ENCODE peak calls at places on chromosomes 6 and 20, in five cellular contexts. One of them, this sample, is unnamed.

GRCh38 chr6:22448311-22448711 is 121.1 kb upstream of the HDGFL1 start:
- DNase-seq in heart right ventricle: no peak
- DNase-seq in left ventricle myocardium inferior: no peak
- DNase-seq in CD8-positive, alpha-beta T cell: no peak
- DNase-seq in adrenal gland: no peak
- DNase-seq in this sample: no peak

GRCh38 chr6:36160147-36160760 is 29.9 kb downstream of the MAPK13 start:
- DNase-seq in adrenal gland: no peak
- DNase-seq in heart right ventricle: no peak
- DNase-seq in left ventricle myocardium inferior: no peak
- DNase-seq in CD8-positive, alpha-beta T cell: no peak
- DNase-seq in this sample: no peak

GRCh38 chr6:71402101-71402500 is 113.5 kb downstream of the OGFRL1 start:
- DNase-seq in heart right ventricle: no peak
- DNase-seq in adrenal gland: no peak
- DNase-seq in CD8-positive, alpha-beta T cell: no peak
- DNase-seq in left ventricle myocardium inferior: no peak
- DNase-seq in this sample: no peak

GRCh38 chr6:155185544-155185943 is 78.3 kb upstream of the CLDN20 start:
- DNase-seq in CD8-positive, alpha-beta T cell: no peak
- DNase-seq in left ventricle myocardium inferior: no peak
- DNase-seq in heart right ventricle: no peak
- DNase-seq in adrenal gland: no peak
- DNase-seq in this sample: no peak

GRCh38 chr20:53841741-53842140 is 228.7 kb downstream of the BCAS1 start:
- DNase-seq in CD8-positive, alpha-beta T cell: no peak
- DNase-seq in adrenal gland: no peak
- DNase-seq in heart right ventricle: no peak
- DNase-seq in left ventricle myocardium inferior: no peak
- DNase-seq in this sample: no peak

GRCh38 chr6:136994782-136995181 is 50.0 kb downstream of the IL20RA start:
- DNase-seq in adrenal gland: no peak
- DNase-seq in left ventricle myocardium inferior: no peak
- DNase-seq in heart right ventricle: no peak
- DNase-seq in CD8-positive, alpha-beta T cell: no peak
- DNase-seq in this sample: no peak

GRCh38 chr6:149024361-149024760 is 277.5 kb downstream of the UST start:
- DNase-seq in adrenal gland: no peak
- DNase-seq in CD8-positive, alpha-beta T cell: no peak
- DNase-seq in left ventricle myocardium inferior: no peak
- DNase-seq in heart right ventricle: no peak
- DNase-seq in this sample: no peak

GRCh38 chr20:21701171-21701876 is 4.1 kb upstream of the PAX1 start:
- DNase-seq in left ventricle myocardium inferior: no peak
- DNase-seq in adrenal gland: no peak
- DNase-seq in CD8-positive, alpha-beta T cell: no peak
- DNase-seq in heart right ventricle: no peak
- DNase-seq in this sample: no peak

GRCh38 chr6:159939591-159940016 is 29.3 kb upstream of the IGF2R start:
- DNase-seq in CD8-positive, alpha-beta T cell: no peak
- DNase-seq in adrenal gland: peak; percentile 80
- DNase-seq in heart right ventricle: peak; percentile 50
- DNase-seq in left ventricle myocardium inferior: peak; percentile 52
- DNase-seq in this sample: no peak

GRCh38 chr20:53926428-53927028 is 143.9 kb downstream of the BCAS1 start:
- DNase-seq in heart right ventricle: no peak
- DNase-seq in left ventricle myocardium inferior: no peak
- DNase-seq in CD8-positive, alpha-beta T cell: no peak
- DNase-seq in adrenal gland: peak; percentile 17
- DNase-seq in this sample: no peak

GRCh38 chr20:23205656-23206055 is 119.5 kb upstream of the CD93 start:
- DNase-seq in heart right ventricle: peak; percentile 70
- DNase-seq in CD8-positive, alpha-beta T cell: no peak
- DNase-seq in adrenal gland: no peak
- DNase-seq in left ventricle myocardium inferior: peak; percentile 79
- DNase-seq in this sample: peak; percentile 46

GRCh38 chr6:28413681-28414080 is 14.1 kb upstream of the ZSCAN12 start:
- DNase-seq in left ventricle myocardium inferior: no peak
- DNase-seq in CD8-positive, alpha-beta T cell: no peak
- DNase-seq in heart right ventricle: no peak
- DNase-seq in adrenal gland: no peak
- DNase-seq in this sample: no peak

GRCh38 chr6:157148391-157149323 is 174.7 kb downstream of the TMEM242 start:
- DNase-seq in CD8-positive, alpha-beta T cell: no peak
- DNase-seq in heart right ventricle: peak; percentile 59
- DNase-seq in left ventricle myocardium inferior: peak; percentile 71
- DNase-seq in adrenal gland: peak; percentile 76
- DNase-seq in this sample: no peak

GRCh38 chr20:19889011-19889953 is 127.9 kb upstream of the NAA20 start:
- DNase-seq in heart right ventricle: peak; percentile 66
- DNase-seq in adrenal gland: peak; percentile 51
- DNase-seq in left ventricle myocardium inferior: peak; percentile 56
- DNase-seq in CD8-positive, alpha-beta T cell: no peak
- DNase-seq in this sample: no peak

DNA sequence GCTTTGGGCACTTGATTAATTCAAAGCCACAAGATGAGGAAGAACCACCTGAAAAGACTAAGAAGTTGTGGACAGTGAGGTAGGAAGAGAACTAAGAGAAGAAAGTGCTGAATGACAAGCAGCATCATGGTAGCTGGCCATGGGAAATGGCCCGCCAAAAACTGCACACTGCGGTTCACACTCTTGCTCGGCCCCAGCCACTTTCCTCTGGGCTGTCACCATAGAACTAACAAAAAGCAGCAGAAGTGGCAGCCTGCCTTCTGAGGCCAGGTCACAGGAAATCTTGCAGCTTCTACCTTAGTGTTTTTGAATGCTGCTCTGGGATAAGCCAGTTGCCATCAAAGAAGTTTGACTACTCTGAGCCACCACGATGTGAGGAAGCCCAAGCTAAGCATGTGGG is 34.8 kb upstream of the ZNFX1 start:
- DNase-seq in CD8-positive, alpha-beta T cell: no peak
- DNase-seq in adrenal gland: no peak
- DNase-seq in left ventricle myocardium inferior: no peak
- DNase-seq in heart right ventricle: no peak
- DNase-seq in this sample: no peak
- H3K4me3 ChIP-seq in CD8-positive, alpha-beta T cell: no peak overlapping the region
- H3K4me3 ChIP-seq in adrenal gland: no peak overlapping the region
- H3K4me3 ChIP-seq in left ventricle myocardium inferior: no peak overlapping the region
- H3K4me3 ChIP-seq in heart right ventricle: no peak overlapping the region
- H3K4me3 ChIP-seq in this sample: no peak overlapping the region

DNA sequence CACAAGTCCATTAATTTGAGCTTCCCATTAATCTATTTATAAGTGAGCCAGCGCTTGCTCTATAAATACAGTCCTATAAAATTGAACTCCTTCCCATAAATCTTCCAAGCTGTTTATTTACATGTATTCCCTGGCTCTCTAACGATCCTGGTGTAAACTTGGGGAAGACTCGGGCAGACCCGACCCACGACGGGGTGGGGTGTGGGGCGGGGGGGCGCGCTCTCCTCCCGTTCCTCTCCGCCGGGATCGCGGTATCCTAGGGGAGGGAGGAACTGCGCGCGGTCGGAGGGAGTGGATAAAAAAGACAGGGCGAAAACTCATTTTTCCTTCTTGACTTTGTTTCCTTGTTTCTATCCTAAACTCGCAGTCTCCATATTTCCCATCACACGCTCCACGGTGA is 31.1 kb downstream of the TFAP2B start:
- DNase-seq in heart right ventricle: no peak
- DNase-seq in CD8-positive, alpha-beta T cell: no peak
- DNase-seq in adrenal gland: no peak
- DNase-seq in left ventricle myocardium inferior: no peak
- DNase-seq in this sample: no peak
- H3K4me1 ChIP-seq in heart right ventricle: peaks cover 3% of the 10 kb centered on the region
- H3K4me1 ChIP-seq in CD8-positive, alpha-beta T cell: no peaks in the 10 kb centered on the region
- H3K4me1 ChIP-seq in adrenal gland: no peaks in the 10 kb centered on the region
- H3K4me1 ChIP-seq in left ventricle myocardium inferior: peaks cover 12% of the 10 kb centered on the region
- H3K4me1 ChIP-seq in this sample: no peaks in the 10 kb centered on the region

GRCh38 chr6:10431423-10432164 is 16.7 kb upstream of the TFAP2A start:
- DNase-seq in heart right ventricle: no peak
- DNase-seq in CD8-positive, alpha-beta T cell: no peak
- DNase-seq in adrenal gland: no peak
- DNase-seq in left ventricle myocardium inferior: no peak
- DNase-seq in this sample: peak; percentile 14
- H3K27ac ChIP-seq in heart right ventricle: no peak overlapping the region
- H3K27ac ChIP-seq in CD8-positive, alpha-beta T cell: no peak overlapping the region
- H3K27ac ChIP-seq in adrenal gland: no peak overlapping the region
- H3K27ac ChIP-seq in left ventricle myocardium inferior: no peak overlapping the region
- H3K27ac ChIP-seq in this sample: no peak overlapping the region

GRCh38 chr20:17612287-17612974 is 42.6 kb downstream of the DSTN start:
- DNase-seq in heart right ventricle: no peak
- DNase-seq in CD8-positive, alpha-beta T cell: peak; percentile 41
- DNase-seq in adrenal gland: no peak
- DNase-seq in left ventricle myocardium inferior: no peak
- DNase-seq in this sample: no peak

GRCh38 chr20:17612975-17613327 is 43.1 kb downstream of the DSTN start:
- DNase-seq in heart right ventricle: no peak
- DNase-seq in adrenal gland: no peak
- DNase-seq in left ventricle myocardium inferior: no peak
- DNase-seq in CD8-positive, alpha-beta T cell: no peak
- DNase-seq in this sample: no peak

GRCh38 chr20:17611290-17611539 is 41.3 kb downstream of the DSTN start:
- DNase-seq in heart right ventricle: no peak
- DNase-seq in left ventricle myocardium inferior: no peak
- DNase-seq in adrenal gland: no peak
- DNase-seq in CD8-positive, alpha-beta T cell: no peak
- DNase-seq in this sample: no peak

GRCh38 chr20:17610566-17611289 is 40.9 kb downstream of the DSTN start:
- DNase-seq in left ventricle myocardium inferior: no peak
- DNase-seq in CD8-positive, alpha-beta T cell: peak; percentile 53
- DNase-seq in heart right ventricle: no peak
- DNase-seq in adrenal gland: no peak
- DNase-seq in this sample: no peak

DNA sequence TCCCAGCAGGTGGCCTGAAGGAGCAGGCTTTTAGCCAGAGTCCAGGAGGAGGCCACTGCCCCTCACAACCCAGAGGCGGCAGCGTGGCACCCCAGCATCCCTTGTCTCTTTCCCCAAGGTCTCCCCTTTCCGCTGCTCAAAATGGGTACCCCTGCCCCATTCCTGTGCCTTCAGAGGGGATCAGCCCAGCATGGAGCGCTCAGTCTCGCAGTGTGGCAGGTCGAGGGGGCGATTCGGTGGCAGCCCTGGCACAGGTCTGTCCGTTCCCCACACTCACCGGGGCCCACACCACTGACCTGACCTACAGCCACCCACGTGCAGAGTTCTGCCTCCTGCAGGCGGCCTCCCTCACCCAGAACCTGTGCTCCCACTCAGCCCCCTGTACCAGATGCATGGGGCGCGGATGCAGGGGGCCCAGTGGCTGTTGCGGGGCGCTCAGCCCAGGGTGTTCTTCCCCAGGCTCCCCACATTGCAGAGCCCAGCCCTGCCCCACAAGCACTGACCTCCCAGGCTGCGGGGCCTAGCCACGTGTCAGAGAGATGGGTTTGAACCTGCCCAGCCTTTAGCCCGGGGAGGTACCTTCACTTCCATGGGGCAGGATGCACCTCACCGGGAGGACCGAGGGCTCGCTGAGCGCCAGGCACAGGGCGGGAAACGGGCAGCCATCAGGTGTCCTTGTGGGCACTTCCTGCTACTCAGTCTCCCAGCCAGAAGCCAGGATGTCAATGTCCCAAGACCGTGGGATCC is 41.8 kb downstream of the DSTN start:
- DNase-seq in CD8-positive, alpha-beta T cell: no peak
- DNase-seq in left ventricle myocardium inferior: no peak
- DNase-seq in adrenal gland: no peak
- DNase-seq in heart right ventricle: no peak
- DNase-seq in this sample: no peak
- H3K4me3 ChIP-seq in CD8-positive, alpha-beta T cell: no peak overlapping the region
- H3K4me3 ChIP-seq in left ventricle myocardium inferior: no peak overlapping the region
- H3K4me3 ChIP-seq in adrenal gland: no peak overlapping the region
- H3K4me3 ChIP-seq in heart right ventricle: no peak overlapping the region
- H3K4me3 ChIP-seq in this sample: no peak overlapping the region

GRCh38 chr6:41572613-41573012 is 26.4 kb downstream of the FOXP4 start:
- DNase-seq in adrenal gland: no peak
- DNase-seq in CD8-positive, alpha-beta T cell: no peak
- DNase-seq in left ventricle myocardium inferior: no peak
- DNase-seq in heart right ventricle: no peak
- DNase-seq in this sample: no peak
- H3K4me1 ChIP-seq in adrenal gland: peaks cover 20% of the 10 kb centered on the region
- H3K4me1 ChIP-seq in CD8-positive, alpha-beta T cell: no peaks in the 10 kb centered on the region
- H3K4me1 ChIP-seq in left ventricle myocardium inferior: peaks cover 44% of the 10 kb centered on the region
- H3K4me1 ChIP-seq in heart right ventricle: peaks cover 38% of the 10 kb centered on the region
- H3K4me1 ChIP-seq in this sample: peaks cover 16% of the 10 kb centered on the region

GRCh38 chr6:1316482-1317220 is 4.8 kb downstream of the FOXQ1 start:
- DNase-seq in left ventricle myocardium inferior: no peak
- DNase-seq in adrenal gland: no peak
- DNase-seq in CD8-positive, alpha-beta T cell: no peak
- DNase-seq in heart right ventricle: no peak
- DNase-seq in this sample: no peak
- H3K27ac ChIP-seq in left ventricle myocardium inferior: no peak overlapping the region
- H3K27ac ChIP-seq in adrenal gland: no peak overlapping the region
- H3K27ac ChIP-seq in CD8-positive, alpha-beta T cell: no peak overlapping the region
- H3K27ac ChIP-seq in heart right ventricle: no peak overlapping the region
- H3K27ac ChIP-seq in this sample: peak overlapping the region; percentile 48

GRCh38 chr6:75349262-75349984 is 64.8 kb upstream of the TMEM30A start:
- DNase-seq in left ventricle myocardium inferior: peak; percentile 36
- DNase-seq in CD8-positive, alpha-beta T cell: no peak
- DNase-seq in adrenal gland: no peak
- DNase-seq in heart right ventricle: peak; percentile 46
- DNase-seq in this sample: no peak
- H3K4me3 ChIP-seq in left ventricle myocardium inferior: peak overlapping the region; percentile 47
- H3K4me3 ChIP-seq in CD8-positive, alpha-beta T cell: no peak overlapping the region
- H3K4me3 ChIP-seq in adrenal gland: no peak overlapping the region
- H3K4me3 ChIP-seq in heart right ventricle: peak overlapping the region; percentile 31
- H3K4me3 ChIP-seq in this sample: no peak overlapping the region